ENCODE peak calls at places on chromosome 18, in five cellular contexts. One of them, this sample, is unnamed.

GRCh38 chr18:63208676-63209075 is 110.9 kb downstream of the BCL2 start:
- DNase-seq in activated T-cell treated with anti-CD3 and anti-CD28 coated beads, Interleukin-2, amount 50 U/mL, for 72 hours: no peak
- DNase-seq in stimulated activated CD4-positive, alpha-beta T cell treated with anti-CD3 and anti-CD28 coated beads, TNF-alpha, amount 100 ng/mL, for 4 hours: no peak
- DNase-seq in SK-N-SH: no peak
- DNase-seq in ureter: no peak
- DNase-seq in this sample: no peak

GRCh38 chr18:26233208-26233607 is 7.0 kb downstream of the TAF4B start:
- DNase-seq in activated T-cell treated with anti-CD3 and anti-CD28 coated beads, Interleukin-2, amount 50 U/mL, for 72 hours: no peak
- DNase-seq in stimulated activated CD4-positive, alpha-beta T cell treated with anti-CD3 and anti-CD28 coated beads, TNF-alpha, amount 100 ng/mL, for 4 hours: no peak
- DNase-seq in SK-N-SH: no peak
- DNase-seq in ureter: no peak
- DNase-seq in this sample: no peak

GRCh38 chr18:58337688-58338087 is 291.2 kb downstream of the ALPK2 start:
- DNase-seq in activated T-cell treated with anti-CD3 and anti-CD28 coated beads, Interleukin-2, amount 50 U/mL, for 72 hours: no peak
- DNase-seq in stimulated activated CD4-positive, alpha-beta T cell treated with anti-CD3 and anti-CD28 coated beads, TNF-alpha, amount 100 ng/mL, for 4 hours: no peak
- DNase-seq in SK-N-SH: no peak
- DNase-seq in ureter: no peak
- DNase-seq in this sample: no peak

GRCh38 chr18:59501876-59502221 is 142.8 kb upstream of the LMAN1 start:
- DNase-seq in activated T-cell treated with anti-CD3 and anti-CD28 coated beads, Interleukin-2, amount 50 U/mL, for 72 hours: no peak
- DNase-seq in stimulated activated CD4-positive, alpha-beta T cell treated with anti-CD3 and anti-CD28 coated beads, TNF-alpha, amount 100 ng/mL, for 4 hours: no peak
- DNase-seq in SK-N-SH: no peak
- DNase-seq in ureter: no peak
- DNase-seq in this sample: no peak

GRCh38 chr18:79558196-79559120 is 121.1 kb upstream of the CTDP1 start:
- DNase-seq in activated T-cell treated with anti-CD3 and anti-CD28 coated beads, Interleukin-2, amount 50 U/mL, for 72 hours: no peak
- DNase-seq in stimulated activated CD4-positive, alpha-beta T cell treated with anti-CD3 and anti-CD28 coated beads, TNF-alpha, amount 100 ng/mL, for 4 hours: no peak
- DNase-seq in SK-N-SH: no peak
- DNase-seq in ureter: no peak
- DNase-seq in this sample: no peak

GRCh38 chr18:27033722-27034121 is 151.4 kb downstream of the CHST9 start:
- DNase-seq in activated T-cell treated with anti-CD3 and anti-CD28 coated beads, Interleukin-2, amount 50 U/mL, for 72 hours: no peak
- DNase-seq in stimulated activated CD4-positive, alpha-beta T cell treated with anti-CD3 and anti-CD28 coated beads, TNF-alpha, amount 100 ng/mL, for 4 hours: no peak
- DNase-seq in SK-N-SH: no peak
- DNase-seq in ureter: no peak
- DNase-seq in this sample: no peak

GRCh38 chr18:55328301-55328700 is 259.7 kb downstream of the TCF4 start:
- DNase-seq in activated T-cell treated with anti-CD3 and anti-CD28 coated beads, Interleukin-2, amount 50 U/mL, for 72 hours: no peak
- DNase-seq in stimulated activated CD4-positive, alpha-beta T cell treated with anti-CD3 and anti-CD28 coated beads, TNF-alpha, amount 100 ng/mL, for 4 hours: no peak
- DNase-seq in SK-N-SH: no peak
- DNase-seq in ureter: no peak
- DNase-seq in this sample: no peak

GRCh38 chr18:35267809-35268208 is 22.2 kb downstream of the ZSCAN30 start:
- DNase-seq in activated T-cell treated with anti-CD3 and anti-CD28 coated beads, Interleukin-2, amount 50 U/mL, for 72 hours: peak
- DNase-seq in stimulated activated CD4-positive, alpha-beta T cell treated with anti-CD3 and anti-CD28 coated beads, TNF-alpha, amount 100 ng/mL, for 4 hours: no peak
- DNase-seq in SK-N-SH: peak
- DNase-seq in ureter: peak
- DNase-seq in this sample: no peak

GRCh38 chr18:79217979-79218604 is 148.9 kb downstream of the ATP9B start:
- DNase-seq in activated T-cell treated with anti-CD3 and anti-CD28 coated beads, Interleukin-2, amount 50 U/mL, for 72 hours: no peak
- DNase-seq in stimulated activated CD4-positive, alpha-beta T cell treated with anti-CD3 and anti-CD28 coated beads, TNF-alpha, amount 100 ng/mL, for 4 hours: no peak
- DNase-seq in SK-N-SH: no peak
- DNase-seq in ureter: no peak
- DNase-seq in this sample: no peak

GRCh38 chr18:56986829-56987228 is 160.1 kb upstream of the BOD1L2 start:
- DNase-seq in activated T-cell treated with anti-CD3 and anti-CD28 coated beads, Interleukin-2, amount 50 U/mL, for 72 hours: no peak
- DNase-seq in stimulated activated CD4-positive, alpha-beta T cell treated with anti-CD3 and anti-CD28 coated beads, TNF-alpha, amount 100 ng/mL, for 4 hours: no peak
- DNase-seq in SK-N-SH: no peak
- DNase-seq in ureter: no peak
- DNase-seq in this sample: no peak

GRCh38 chr18:14189858-14190257 is 57.6 kb upstream of the ZNF519 start:
- DNase-seq in activated T-cell treated with anti-CD3 and anti-CD28 coated beads, Interleukin-2, amount 50 U/mL, for 72 hours: peak
- DNase-seq in stimulated activated CD4-positive, alpha-beta T cell treated with anti-CD3 and anti-CD28 coated beads, TNF-alpha, amount 100 ng/mL, for 4 hours: no peak
- DNase-seq in SK-N-SH: no peak
- DNase-seq in ureter: no peak
- DNase-seq in this sample: no peak

GRCh38 chr18:21598726-21599584 is 1.5 kb downstream of the ESCO1 start:
- DNase-seq in activated T-cell treated with anti-CD3 and anti-CD28 coated beads, Interleukin-2, amount 50 U/mL, for 72 hours: no peak
- DNase-seq in stimulated activated CD4-positive, alpha-beta T cell treated with anti-CD3 and anti-CD28 coated beads, TNF-alpha, amount 100 ng/mL, for 4 hours: no peak
- DNase-seq in SK-N-SH: no peak
- DNase-seq in ureter: no peak
- DNase-seq in this sample: no peak